ENCODE peak calls at places on chromosome 15, in seven cellular contexts. One of them, this sample, is unnamed. For H3K4me1, the result is how much of the 10 kb centered on the place peaks cover.

GRCh38 chr15:33545866-33546265 is 235.1 kb downstream of the RYR3 start:
- DNase-seq in adrenal gland: no peak
- DNase-seq in pancreas: no peak
- DNase-seq in upper lobe of right lung: no peak
- DNase-seq in fibroblast of lung: no peak
- DNase-seq in H9: no peak
- DNase-seq in HCT116: no peak
- DNase-seq in this sample: no peak

GRCh38 chr15:35306361-35306981 is 221.4 kb upstream of the NANOGP8 start:
- DNase-seq in pancreas: no peak
- DNase-seq in adrenal gland: no peak
- DNase-seq in upper lobe of right lung: no peak
- DNase-seq in H9: no peak
- DNase-seq in HCT116: peak
- DNase-seq in fibroblast of lung: peak
- DNase-seq in this sample: no peak

GRCh38 chr15:63308947-63309346 is 31.5 kb downstream of the APH1B start:
- DNase-seq in upper lobe of right lung: no peak
- DNase-seq in fibroblast of lung: no peak
- DNase-seq in adrenal gland: no peak
- DNase-seq in pancreas: no peak
- DNase-seq in H9: no peak
- DNase-seq in HCT116: no peak
- DNase-seq in this sample: no peak

GRCh38 chr15:85006655-85007054 is 25.0 kb downstream of the PDE8A start:
- DNase-seq in HCT116: no peak
- DNase-seq in fibroblast of lung: no peak
- DNase-seq in upper lobe of right lung: no peak
- DNase-seq in adrenal gland: no peak
- DNase-seq in pancreas: no peak
- DNase-seq in H9: no peak
- DNase-seq in this sample: no peak

GRCh38 chr15:57542505-57542817 is 49.2 kb upstream of the MYZAP start:
- DNase-seq in adrenal gland: no peak
- DNase-seq in upper lobe of right lung: no peak
- DNase-seq in fibroblast of lung: no peak
- DNase-seq in HCT116: no peak
- DNase-seq in pancreas: no peak
- DNase-seq in H9: no peak
- DNase-seq in this sample: peak

GRCh38 chr15:93025625-93025982 is 63.4 kb downstream of the RGMA start:
- DNase-seq in upper lobe of right lung: no peak
- DNase-seq in fibroblast of lung: no peak
- DNase-seq in adrenal gland: peak
- DNase-seq in H9: no peak
- DNase-seq in HCT116: no peak
- DNase-seq in pancreas: no peak
- DNase-seq in this sample: no peak

GRCh38 chr15:89501646-89502045 is 5.3 kb upstream of the RHCG start:
- DNase-seq in H9: peak
- DNase-seq in HCT116: no peak
- DNase-seq in upper lobe of right lung: no peak
- DNase-seq in adrenal gland: no peak
- DNase-seq in fibroblast of lung: no peak
- DNase-seq in pancreas: no peak
- DNase-seq in this sample: peak

GRCh38 chr15:71409541-71409940 is 294.3 kb downstream of the THSD4 start:
- DNase-seq in pancreas: no peak
- DNase-seq in fibroblast of lung: no peak
- DNase-seq in H9: no peak
- DNase-seq in HCT116: no peak
- DNase-seq in adrenal gland: no peak
- DNase-seq in upper lobe of right lung: no peak
- DNase-seq in this sample: no peak

GRCh38 chr15:78709263-78709882 is 68.4 kb upstream of the CHRNB4 start:
- DNase-seq in upper lobe of right lung: peak
- DNase-seq in pancreas: peak
- DNase-seq in adrenal gland: peak
- DNase-seq in H9: peak
- DNase-seq in fibroblast of lung: peak
- DNase-seq in HCT116: peak
- DNase-seq in this sample: peak

GRCh38 chr15:90545095-90545494 is 15.4 kb downstream of the CRTC3 start:
- DNase-seq in HCT116: no peak
- DNase-seq in upper lobe of right lung: no peak
- DNase-seq in pancreas: no peak
- DNase-seq in H9: no peak
- DNase-seq in fibroblast of lung: no peak
- DNase-seq in adrenal gland: no peak
- DNase-seq in this sample: no peak

GRCh38 chr15:63191895-63192603 is 2.6 kb downstream of the RAB8B start:
- DNase-seq in HCT116: no peak
- DNase-seq in pancreas: no peak
- DNase-seq in upper lobe of right lung: no peak
- DNase-seq in fibroblast of lung: no peak
- DNase-seq in adrenal gland: no peak
- DNase-seq in H9: no peak
- DNase-seq in this sample: no peak

GRCh38 chr15:63080638-63081250 is 38.2 kb downstream of the TPM1 start:
- DNase-seq in upper lobe of right lung: no peak
- DNase-seq in H9: no peak
- DNase-seq in adrenal gland: no peak
- DNase-seq in pancreas: no peak
- DNase-seq in fibroblast of lung: no peak
- DNase-seq in HCT116: no peak
- DNase-seq in this sample: no peak

GRCh38 chr15:99476413-99477222 is 89.2 kb upstream of the MEF2A start:
- DNase-seq in HCT116: no peak
- DNase-seq in adrenal gland: peak
- DNase-seq in upper lobe of right lung: no peak
- DNase-seq in pancreas: no peak
- DNase-seq in fibroblast of lung: peak
- DNase-seq in H9: no peak
- DNase-seq in this sample: peak

GRCh38 chr15:66997212-66997611 is 68.2 kb upstream of the SMAD3 start:
- DNase-seq in pancreas: no peak
- DNase-seq in upper lobe of right lung: no peak
- DNase-seq in HCT116: no peak
- DNase-seq in H9: no peak
- DNase-seq in fibroblast of lung: peak
- DNase-seq in adrenal gland: no peak
- DNase-seq in this sample: no peak

GRCh38 chr15:53716909-53717878 is 42.3 kb downstream of the WDR72 start:
- DNase-seq in HCT116: no peak
- DNase-seq in adrenal gland: no peak
- DNase-seq in upper lobe of right lung: no peak
- DNase-seq in pancreas: no peak
- DNase-seq in fibroblast of lung: peak
- DNase-seq in H9: no peak
- DNase-seq in this sample: no peak
- TF ChIP-seq CTCF in HCT116: peak
- TF ChIP-seq CTCF in adrenal gland: peak
- TF ChIP-seq CTCF in upper lobe of right lung: peak
- TF ChIP-seq CTCF in pancreas: peak
- TF ChIP-seq CTCF in fibroblast of lung: no peak
- TF ChIP-seq CTCF in H9: peak
- TF ChIP-seq CTCF in this sample: peak

DNA sequence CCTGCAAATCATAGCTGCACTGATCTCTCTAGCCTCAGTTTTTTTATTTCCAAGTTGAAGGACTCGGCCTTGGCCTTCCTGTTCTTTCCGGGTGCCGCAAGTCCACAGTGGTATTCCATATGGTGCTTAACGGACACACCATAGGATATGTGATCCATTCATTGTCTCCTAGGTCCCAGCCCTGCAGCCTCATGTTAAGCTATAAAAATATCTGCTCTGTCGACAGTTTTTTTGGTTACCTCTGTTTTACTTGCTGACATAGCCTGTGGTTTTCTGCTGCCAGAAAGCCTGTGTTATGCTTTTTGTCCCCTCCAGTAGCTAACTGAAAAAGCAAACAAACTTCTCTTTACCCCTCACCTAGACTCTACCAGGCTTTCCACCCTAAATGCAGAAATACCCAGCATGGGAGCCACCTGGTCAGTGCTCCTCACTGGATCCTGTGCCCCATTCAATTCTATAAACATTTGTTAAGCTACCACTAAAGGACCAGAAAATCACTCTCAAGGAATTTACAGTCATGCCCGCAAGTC is 5.3 kb downstream of the INAFM2 start:
- DNase-seq in fibroblast of lung: no peak
- DNase-seq in adrenal gland: no peak
- DNase-seq in H9: no peak
- DNase-seq in upper lobe of right lung: no peak
- DNase-seq in HCT116: no peak
- DNase-seq in pancreas: no peak
- DNase-seq in this sample: no peak
- H3K4me1 ChIP-seq in fibroblast of lung: under half
- H3K4me1 ChIP-seq in adrenal gland: under half
- H3K4me1 ChIP-seq in H9: under half
- H3K4me1 ChIP-seq in upper lobe of right lung: half or more
- H3K4me1 ChIP-seq in HCT116: under half
- H3K4me1 ChIP-seq in pancreas: under half
- H3K4me1 ChIP-seq in this sample: under half

DNA sequence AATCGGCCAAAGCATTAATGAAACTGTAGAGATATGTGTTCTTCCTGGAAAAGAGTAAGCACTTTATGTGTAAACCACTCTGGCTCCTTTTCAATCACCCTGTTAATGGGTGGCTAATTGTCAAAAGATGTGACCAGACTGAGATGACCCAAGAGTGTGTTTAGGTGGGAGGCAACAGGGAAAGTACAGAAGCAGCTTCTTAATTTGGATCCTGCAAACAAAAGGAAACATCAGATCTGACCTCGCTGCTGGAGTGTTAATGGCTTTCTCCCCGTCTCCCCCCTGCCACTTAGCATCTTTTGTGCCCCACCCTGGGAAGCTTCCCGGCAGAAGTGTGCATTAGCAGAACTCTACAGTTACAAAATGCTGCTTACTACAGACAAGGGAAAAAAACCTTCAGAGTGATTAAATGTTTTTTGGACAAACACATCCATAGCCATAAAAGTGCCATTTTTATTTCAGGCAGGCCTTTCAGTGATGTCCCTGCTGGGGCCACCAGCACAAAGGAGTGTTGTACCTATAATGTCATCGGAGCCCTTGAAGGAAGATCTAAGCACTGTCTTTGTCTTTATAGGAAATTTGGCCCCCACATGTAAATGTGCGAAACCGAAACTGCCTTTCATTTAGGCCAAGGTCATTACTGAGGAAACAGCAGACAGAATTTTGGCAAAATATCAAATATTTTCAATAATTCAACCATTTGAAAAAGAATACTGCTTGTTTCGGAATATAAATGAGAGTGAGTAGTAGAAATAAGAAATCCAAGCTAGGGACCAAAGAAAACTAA is 311.1 kb downstream of the WDR72 start:
- DNase-seq in upper lobe of right lung: no peak
- DNase-seq in pancreas: no peak
- DNase-seq in adrenal gland: no peak
- DNase-seq in H9: no peak
- DNase-seq in HCT116: no peak
- DNase-seq in fibroblast of lung: no peak
- DNase-seq in this sample: no peak
- H3K27ac ChIP-seq in upper lobe of right lung: no peak
- H3K27ac ChIP-seq in pancreas: peak
- H3K27ac ChIP-seq in adrenal gland: no peak
- H3K27ac ChIP-seq in H9: no peak
- H3K27ac ChIP-seq in HCT116: no peak
- H3K27ac ChIP-seq in fibroblast of lung: no peak
- H3K27ac ChIP-seq in this sample: no peak

GRCh38 chr15:54594115-54594514 is 602.6 kb downstream of the RSL24D1 start:
- DNase-seq in fibroblast of lung: no peak
- DNase-seq in adrenal gland: no peak
- DNase-seq in upper lobe of right lung: no peak
- DNase-seq in HCT116: no peak
- DNase-seq in H9: no peak
- DNase-seq in pancreas: no peak
- DNase-seq in this sample: no peak
- TF ChIP-seq CTCF in fibroblast of lung: no peak
- TF ChIP-seq CTCF in adrenal gland: no peak
- TF ChIP-seq CTCF in upper lobe of right lung: no peak
- TF ChIP-seq CTCF in HCT116: no peak
- TF ChIP-seq CTCF in H9: peak
- TF ChIP-seq CTCF in pancreas: no peak
- TF ChIP-seq CTCF in this sample: no peak

GRCh38 chr15:25850154-25851111 is 12.7 kb downstream of the ATP10A start:
- DNase-seq in upper lobe of right lung: peak
- DNase-seq in fibroblast of lung: peak
- DNase-seq in adrenal gland: peak
- DNase-seq in H9: peak
- DNase-seq in pancreas: peak
- DNase-seq in HCT116: no peak
- DNase-seq in this sample: peak
- H3K4me1 ChIP-seq in upper lobe of right lung: under half
- H3K4me1 ChIP-seq in fibroblast of lung: under half
- H3K4me1 ChIP-seq in adrenal gland: under half
- H3K4me1 ChIP-seq in H9: under half
- H3K4me1 ChIP-seq in pancreas: under half
- H3K4me1 ChIP-seq in HCT116: under half
- H3K4me1 ChIP-seq in this sample: under half

This sample was measured in RWPE2.